ENCODE peak calls at places on chromosome 7, in four cellular contexts. O is A549, U is K562, F is WTC11. Y is an unnamed sample.

GRCh38 chr7:2757361-2757903 is 69.4 kb downstream of the AMZ1 start:
- DNase-seq in F (no peak), U (no peak), O (peak), Y (no peak)

GRCh38 chr7:114650491-114650890 is 235.9 kb downstream of the FOXP2 start:
- DNase-seq in U (no peak), O (no peak), F (no peak), Y (no peak)

GRCh38 chr7:138431517-138431916 is 28.5 kb upstream of the TRIM24 start:
- DNase-seq in F (no peak), U (no peak), O (no peak), Y (no peak)

GRCh38 chr7:123600876-123601275 is 745 bp upstream of the ASB15 start:
- DNase-seq in U (no peak), F (no peak), O (no peak), Y (no peak)

GRCh38 chr7:99314504-99314903 is 11.2 kb upstream of the ARPC1A start:
- DNase-seq in F (no peak), U (no peak), O (no peak), Y (no peak)

GRCh38 chr7:50826371-50827172 is 43.9 kb upstream of the GRB10 start:
- DNase-seq in O (peak), U (no peak), F (no peak), Y (peak)

GRCh38 chr7:16603633-16604032 is 41.9 kb downstream of the ANKMY2 start:
- DNase-seq in U (no peak), O (no peak), F (no peak), Y (no peak)

GRCh38 chr7:118648002-118648401 is 423.5 kb downstream of the ANKRD7 start:
- DNase-seq in O (no peak), U (no peak), F (no peak), Y (no peak)

GRCh38 chr7:91550931-91551330 is 286.7 kb downstream of the FZD1 start:
- DNase-seq in F (no peak), O (no peak), U (no peak), Y (no peak)

GRCh38 chr7:45649560-45650346 is 75.6 kb downstream of the ADCY1 start:
- DNase-seq in O (no peak), F (no peak), U (no peak), Y (no peak)

GRCh38 chr7:126783613-126784012 is 469.1 kb downstream of the GRM8 start:
- DNase-seq in O (no peak), F (no peak), U (no peak), Y (no peak)

GRCh38 chr7:102236592-102237287 is 49.9 kb upstream of the SH2B2 start:
- DNase-seq in F (peak), U (peak), O (peak), Y (peak)

DNA sequence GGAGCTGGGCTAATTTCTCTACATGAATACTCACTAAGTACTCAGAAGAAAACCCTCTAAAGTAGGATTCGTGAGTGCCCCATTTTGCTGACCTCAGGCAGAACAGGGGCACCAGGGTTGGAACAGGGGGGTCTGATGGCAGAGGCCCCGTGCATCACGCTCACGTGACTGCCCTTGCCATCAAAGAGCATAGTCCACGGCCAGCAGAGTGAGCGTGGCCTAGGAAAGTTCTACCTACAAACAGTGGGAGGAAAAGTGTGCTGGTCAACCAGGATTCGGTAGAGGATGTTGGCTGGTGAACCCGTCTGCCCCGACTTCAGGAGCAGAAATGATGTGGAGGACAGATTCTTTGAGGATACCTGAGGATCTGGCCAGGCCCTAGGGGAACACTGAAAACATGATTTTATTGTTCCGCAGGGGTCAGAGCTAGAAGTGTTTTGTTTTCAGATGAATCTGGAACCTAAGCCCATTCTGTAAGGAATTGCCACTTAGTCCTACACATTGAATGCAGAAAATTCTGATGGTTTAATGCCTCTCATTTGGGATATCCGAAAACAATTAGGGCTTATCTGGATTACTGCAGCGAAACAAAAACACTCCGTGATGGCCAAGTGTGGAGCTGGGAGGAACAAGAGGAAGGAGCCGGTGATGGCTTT is 138.8 kb upstream of the SHH start:
- DNase-seq in U (no peak), F (no peak), O (peak), Y (peak)
- TF ChIP-seq HMGXB4 in U (no peak), F (no peak), O (no peak), Y (no peak)

GRCh38 chr7:107715531-107715930 is 28.4 kb upstream of the CBLL1 start:
- DNase-seq in F (no peak), O (no peak), U (no peak), Y (no peak)

GRCh38 chr7:107712025-107712424 is 31.9 kb upstream of the CBLL1 start:
- DNase-seq in F (no peak), O (no peak), U (no peak), Y (no peak)

GRCh38 chr7:107712906-107713305 is 31.0 kb upstream of the CBLL1 start:
- DNase-seq in U (no peak), F (no peak), O (no peak), Y (no peak)

GRCh38 chr7:107708956-107709355 is 35.0 kb upstream of the CBLL1 start:
- DNase-seq in O (no peak), U (no peak), F (no peak), Y (no peak)

GRCh38 chr7:107711301-107711700 is 32.6 kb upstream of the CBLL1 start:
- DNase-seq in O (no peak), F (no peak), U (no peak), Y (no peak)
- TF ChIP-seq HMGXB4 in O (no peak), F (no peak), U (no peak), Y (no peak)

DNA sequence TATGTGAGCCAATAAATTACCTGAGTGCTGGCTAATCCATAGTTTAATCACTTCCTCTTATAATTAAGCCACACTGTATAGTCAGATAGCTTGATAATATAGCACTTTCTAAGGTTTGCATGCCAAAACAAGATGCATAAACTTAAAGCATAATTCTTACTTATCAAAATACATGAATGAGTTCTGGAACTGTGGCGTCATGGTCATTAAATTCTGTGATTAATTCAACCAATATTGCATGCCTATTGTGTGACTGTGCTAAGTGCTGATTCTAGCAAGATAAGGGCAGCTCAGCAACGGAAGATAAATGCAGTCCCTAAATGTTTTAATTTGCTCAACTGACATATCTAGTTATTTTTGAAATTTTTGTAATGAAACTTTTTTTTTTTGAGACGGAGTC is 29.7 kb downstream of the HOXA1 start:
- DNase-seq in U (no peak), F (no peak), O (no peak), Y (no peak)
- TF ChIP-seq HMGXB4 in U (no peak), F (no peak), O (no peak), Y (no peak)

GRCh38 chr7:66114743-66115727 is at the start of gene CRCP:
- DNase-seq in F (peak), U (peak), O (peak), Y (peak)
- TF ChIP-seq HMGXB4 in F (no peak), U (peak), O (no peak), Y (peak)

GRCh38 chr7:135597926-135598305 is 40.2 kb downstream of the NUP205 start:
- DNase-seq in O (no peak), F (no peak), U (no peak), Y (no peak)
- TF ChIP-seq HMGXB4 in O (no peak), F (no peak), U (no peak), Y (no peak)

DNA sequence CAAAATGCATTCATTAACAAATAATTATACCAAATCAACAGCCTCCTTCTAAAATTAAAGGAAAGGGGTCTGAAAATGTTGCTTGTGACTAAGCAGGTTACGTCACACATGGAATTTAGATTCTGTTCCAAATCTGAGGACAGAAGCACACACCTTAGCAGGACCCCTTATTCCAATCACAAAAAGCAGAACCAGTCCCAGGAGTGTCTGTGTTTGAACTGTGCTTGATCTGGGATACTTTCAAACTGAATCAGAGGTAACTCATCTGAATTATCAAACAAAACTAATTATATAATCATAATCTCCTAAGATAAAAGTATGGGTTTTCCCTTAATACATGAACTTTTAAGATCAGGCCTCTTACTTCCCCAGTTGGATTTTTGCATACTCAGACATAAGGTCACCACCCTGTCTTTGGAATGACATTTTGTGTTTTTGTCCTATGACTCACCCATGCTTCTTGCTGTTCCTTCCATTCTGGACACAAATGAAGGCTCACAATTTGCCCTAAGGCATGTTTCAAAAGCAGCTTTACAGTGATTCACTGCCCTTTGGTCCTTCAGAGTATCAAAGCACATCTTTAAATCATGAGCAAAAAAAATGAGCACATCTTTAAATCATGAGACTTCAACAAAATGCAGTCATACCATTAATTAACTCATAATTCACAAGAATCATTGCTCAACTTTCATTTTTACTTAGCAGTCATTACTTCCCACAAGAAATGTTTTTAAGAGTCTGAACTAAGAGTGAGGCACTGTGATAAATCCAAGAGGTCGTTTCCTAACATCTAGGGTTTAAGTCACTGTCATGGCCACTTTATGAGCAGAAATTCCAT is 35.4 kb downstream of the SEMA3C start:
- DNase-seq in O (peak), U (no peak), F (no peak), Y (peak)
- TF ChIP-seq HMGXB4 in O (no peak), U (no peak), F (no peak), Y (no peak)

GRCh38 chr7:101154693-101155102 is 422 bp downstream of the AP1S1 start:
- DNase-seq in O (no peak), F (peak), U (no peak), Y (no peak)
- TF ChIP-seq HMGXB4 in O (no peak), F (no peak), U (no peak), Y (no peak)

GRCh38 chr7:39758234-39758970 is 135.0 kb downstream of the RALA start:
- DNase-seq in O (no peak), U (no peak), F (no peak), Y (no peak)
- TF ChIP-seq HMGXB4 in O (no peak), U (no peak), F (no peak), Y (no peak)

GRCh38 chr7:108268200-108268820 is 138.1 kb upstream of the LAMB4 start:
- DNase-seq in U (no peak), O (no peak), F (no peak), Y (no peak)
- TF ChIP-seq HMGXB4 in U (no peak), O (no peak), F (no peak), Y (no peak)

GRCh38 chr7:151243411-151244155 is 4.9 kb downstream of the SMARCD3 start:
- DNase-seq in O (no peak), F (no peak), U (no peak), Y (no peak)
- TF ChIP-seq HMGXB4 in O (no peak), F (no peak), U (no peak), Y (no peak)